ENCODE peak calls at places on chromosomes 13 and 19, in five cellular contexts. X, M, I, O and J are unnamed samples.

GRCh38 chr13:114112826-114113322 is 19.5 kb downstream of the RASA3 start:
- DNase-seq in O (no peak), I (peak), M (no peak), X (no peak), J (no peak)

GRCh38 chr19:35903550-35904179 is 1.3 kb downstream of the HCST start:
- DNase-seq in X (peak), I (peak), M (peak), O (peak), J (peak)

GRCh38 chr19:46639356-46640061 is 3.5 kb upstream of the GNG8 start:
- DNase-seq in M (peak), O (peak), X (peak), I (peak), J (no peak)

GRCh38 chr19:3725640-3726310 is 17.6 kb downstream of the TJP3 start:
- DNase-seq in I (no peak), O (peak), X (no peak), M (no peak), J (no peak)

GRCh38 chr13:33194820-33195692 is 90.5 kb downstream of the STARD13 start:
- DNase-seq in O (no peak), M (no peak), I (no peak), X (no peak), J (no peak)

GRCh38 chr13:44219808-44220544 is 153.6 kb upstream of the SERP2 start:
- DNase-seq in M (no peak), I (no peak), O (no peak), X (no peak), J (no peak)

GRCh38 chr13:28705734-28706133 is 13.0 kb downstream of the SLC46A3 start:
- DNase-seq in X (no peak), M (no peak), O (no peak), I (no peak), J (no peak)

GRCh38 chr19:15199219-15199651 is 1.6 kb downstream of the NOTCH3 start:
- DNase-seq in I (no peak), M (no peak), O (no peak), X (no peak), J (no peak)

GRCh38 chr19:15779756-15780476 is 7.5 kb upstream of the OR10H5 start:
- DNase-seq in X (peak), O (peak), M (no peak), I (peak), J (no peak)

GRCh38 chr13:24997367-24997967 is 98.5 kb upstream of the PABPC3 start:
- DNase-seq in I (no peak), M (peak), X (no peak), O (no peak), J (no peak)

GRCh38 chr13:23378009-23378632 is 55.4 kb downstream of the SACS start:
- DNase-seq in O (no peak), I (peak), M (peak), X (no peak), J (peak)

GRCh38 chr19:15101479-15102082 is 5.6 kb upstream of the SYDE1 start:
- DNase-seq in M (peak), O (no peak), X (no peak), I (no peak), J (peak)

GRCh38 chr13:26529441-26529840 is 28.0 kb upstream of the WASF3 start:
- DNase-seq in O (no peak), M (peak), X (peak), I (no peak), J (no peak)

GRCh38 chr13:27666951-27667350 is 45.3 kb downstream of the POLR1D start:
- DNase-seq in I (no peak), M (no peak), X (no peak), O (no peak), J (no peak)

GRCh38 chr13:91078093-91078679 is 269.3 kb upstream of the MIR17HG start:
- DNase-seq in X (no peak), M (no peak), I (no peak), O (no peak), J (no peak)

GRCh38 chr13:90717451-90717936 is 630.0 kb upstream of the MIR17HG start:
- DNase-seq in X (no peak), I (no peak), O (no peak), M (no peak), J (no peak)

GRCh38 chr13:77415253-77416127 is 88.6 kb upstream of the MYCBP2 start:
- DNase-seq in X (no peak), I (peak), M (no peak), O (no peak), J (no peak)

GRCh38 chr19:35290381-35291135 is 1.4 kb upstream of the MAG start:
- DNase-seq in I (no peak), O (no peak), M (no peak), X (no peak), J (no peak)

GRCh38 chr19:38970664-38971532 is 4.6 kb downstream of the FBXO17 start:
- DNase-seq in O (no peak), I (no peak), X (no peak), M (no peak), J (no peak)

GRCh38 chr19:47107201-47107952 is 6.2 kb downstream of the ZC3H4 start:
- DNase-seq in M (peak), I (no peak), O (no peak), X (no peak), J (peak)

GRCh38 chr13:113978741-113979481 is 5.0 kb upstream of the C13orf46 start:
- DNase-seq in O (peak), M (no peak), I (no peak), X (no peak), J (no peak)

GRCh38 chr19:58021541-58022282 is 12.1 kb upstream of the ZSCAN1 start:
- DNase-seq in I (peak), M (peak), O (no peak), X (no peak), J (no peak)

GRCh38 chr13:95948646-95949045 is 104.6 kb downstream of the UGGT2 start:
- DNase-seq in I (no peak), M (no peak), X (no peak), O (no peak), J (no peak)

GRCh38 chr13:111165611-111166010 is 50.5 kb downstream of the ARHGEF7 start:
- DNase-seq in X (no peak), I (no peak), M (no peak), O (no peak), J (no peak)

GRCh38 chr19:15251749-15252397 is 19.6 kb upstream of the EPHX3 start:
- DNase-seq in X (peak), M (no peak), O (no peak), I (peak), J (no peak)

GRCh38 chr13:99386911-99387788 is 80.0 kb upstream of the GPR183 start:
- DNase-seq in I (no peak), X (peak), O (peak), M (peak), J (peak)

GRCh38 chr13:72437458-72437857 is 290.0 kb downstream of the MZT1 start:
- DNase-seq in I (no peak), X (no peak), M (no peak), O (no peak), J (no peak)

GRCh38 chr13:91058066-91058465 is 289.4 kb upstream of the MIR17HG start:
- DNase-seq in O (no peak), M (no peak), I (no peak), X (no peak), J (no peak)

GRCh38 chr13:98022210-98022609 is 68.7 kb downstream of the IPO5 start:
- DNase-seq in I (no peak), M (no peak), O (no peak), X (no peak), J (no peak)

GRCh38 chr19:46787331-46788100 is 878 bp downstream of the SLC1A5 start:
- DNase-seq in O (peak), I (peak), M (peak), X (peak), J (peak)

GRCh38 chr13:111492341-111492945 is 172.0 kb downstream of the TEX29 start:
- DNase-seq in O (peak), M (no peak), X (no peak), I (peak), J (no peak)

GRCh38 chr19:16370671-16371391 is 46.2 kb downstream of the KLF2 start:
- DNase-seq in I (no peak), M (no peak), O (peak), X (peak), J (no peak)

GRCh38 chr19:32652893-32653625 is 21.9 kb downstream of the ANKRD27 start:
- DNase-seq in M (no peak), I (peak), X (peak), O (no peak), J (no peak)

GRCh38 chr19:32649751-32650150 is 25.2 kb downstream of the ANKRD27 start:
- DNase-seq in X (peak), M (no peak), O (no peak), I (no peak), J (no peak)

GRCh38 chr19:32653626-32653968 is 21.4 kb downstream of the ANKRD27 start:
- DNase-seq in O (no peak), M (no peak), I (no peak), X (no peak), J (no peak)

GRCh38 chr19:32650671-32651070 is 24.3 kb downstream of the ANKRD27 start:
- DNase-seq in I (no peak), X (no peak), M (peak), O (no peak), J (no peak)

DNA sequence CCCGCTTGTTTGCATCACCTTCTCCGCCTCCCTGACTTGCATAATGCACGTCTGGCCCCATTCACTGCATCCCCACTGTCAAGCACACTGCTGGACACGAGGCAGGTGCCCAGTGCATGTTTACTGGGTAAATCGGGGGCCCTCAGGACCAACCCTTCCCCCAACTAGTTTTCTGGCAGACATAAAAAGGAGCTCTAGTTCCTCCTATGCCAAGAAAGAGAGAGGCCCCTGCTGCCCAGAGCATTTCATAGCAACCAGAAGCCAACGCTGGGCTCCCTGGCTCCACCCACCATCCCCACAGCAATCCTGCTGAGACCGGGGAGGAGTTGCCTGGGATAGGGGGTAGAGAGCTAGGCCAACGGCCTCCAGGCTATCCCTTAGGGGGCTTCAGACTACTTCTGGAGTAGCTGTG is 23.2 kb downstream of the ANKRD27 start:
- DNase-seq in M (peak), X (peak), O (no peak), I (no peak), J (no peak)
- TF ChIP-seq CTCF in M (no peak), X (no peak), O (no peak), I (no peak), J (no peak)

GRCh38 chr19:54882758-54883157 is 8.7 kb downstream of the FCAR start:
- DNase-seq in O (no peak), X (no peak), I (no peak), M (no peak), J (no peak)
- H3K27ac ChIP-seq in O (no peak), X (no peak), I (no peak), M (no peak), J (no peak)

GRCh38 chr19:51259348-51260245 is 8.7 kb downstream of the SIGLECL1 start:
- DNase-seq in M (peak), O (no peak), I (peak), X (peak), J (no peak)
- TF ChIP-seq CTCF in M (peak), O (peak), I (no peak), X (peak), J (peak)

DNA sequence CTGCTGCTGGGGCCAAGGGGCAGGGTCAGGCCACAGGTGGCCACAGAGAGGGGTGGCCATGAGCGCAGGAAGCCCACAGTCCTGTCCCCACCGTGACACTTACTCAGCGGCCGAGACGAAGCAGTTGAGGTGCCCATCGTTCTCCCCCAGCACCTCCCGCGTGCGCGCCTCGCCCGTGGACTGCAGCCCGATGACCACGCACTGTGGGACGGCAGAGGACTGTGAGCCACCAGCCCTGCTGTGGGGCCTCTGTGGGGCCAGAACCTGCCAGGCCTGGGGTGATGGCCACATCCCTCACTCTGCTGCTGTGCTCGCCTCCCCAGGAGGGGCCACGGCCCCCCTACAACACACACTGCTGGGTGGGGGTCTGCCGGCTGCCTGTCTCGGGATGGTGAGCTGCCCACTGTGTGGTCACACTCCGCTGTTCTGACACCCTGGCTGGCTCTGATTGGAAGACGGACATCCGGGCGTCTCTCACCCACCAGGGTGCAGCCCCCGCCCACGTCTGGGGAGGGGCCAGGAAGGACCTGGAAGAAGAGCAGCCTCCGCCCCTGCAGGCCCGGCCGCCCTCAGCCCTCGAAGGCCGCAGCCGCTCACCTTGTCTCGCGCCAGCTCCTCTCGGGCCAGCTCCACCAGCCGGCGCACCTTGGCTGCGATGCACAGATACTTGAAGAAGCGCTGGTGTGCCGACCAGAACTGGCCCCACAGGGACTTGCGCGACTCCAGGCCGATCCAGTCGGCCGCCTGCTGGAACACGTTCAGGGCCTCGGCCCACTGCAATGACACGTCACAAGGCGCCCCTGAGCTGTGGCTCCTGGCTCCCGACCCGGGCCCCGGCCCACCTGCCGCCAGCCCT is 13.2 kb downstream of the GPX4 start:
- DNase-seq in M (no peak), O (peak), I (no peak), X (no peak), J (no peak)
- H3K27ac ChIP-seq in M (no peak), O (no peak), I (no peak), X (no peak), J (no peak)